ENCODE peak calls at places on chromosomes 3 and 15, in four cellular contexts. One of them, this sample, is unnamed.

GRCh38 chr3:67382551-67382950 is 271.9 kb downstream of the SUCLG2 start:
- DNase-seq in K562: no peak
- DNase-seq in GM12878: no peak
- DNase-seq in HepG2: no peak
- DNase-seq in this sample: no peak

GRCh38 chr3:100634493-100635272 is 25.3 kb downstream of the ADGRG7 start:
- DNase-seq in K562: no peak
- DNase-seq in GM12878: peak; percentile 31
- DNase-seq in HepG2: peak; percentile 38
- DNase-seq in this sample: no peak

GRCh38 chr3:11140054-11140712 is 14.1 kb upstream of the HRH1 start:
- DNase-seq in K562: no peak
- DNase-seq in GM12878: peak; percentile 61
- DNase-seq in HepG2: no peak
- DNase-seq in this sample: no peak

GRCh38 chr3:31240466-31240865 is 292.3 kb upstream of the STT3B start:
- DNase-seq in K562: no peak
- DNase-seq in GM12878: no peak
- DNase-seq in HepG2: no peak
- DNase-seq in this sample: no peak

GRCh38 chr3:127419140-127419539 is 131.3 kb upstream of the PRR20G start:
- DNase-seq in K562: no peak
- DNase-seq in GM12878: no peak
- DNase-seq in HepG2: no peak
- DNase-seq in this sample: no peak

GRCh38 chr3:99131876-99132275 is 230.4 kb upstream of the DCBLD2 start:
- DNase-seq in K562: no peak
- DNase-seq in GM12878: no peak
- DNase-seq in HepG2: no peak
- DNase-seq in this sample: no peak

GRCh38 chr3:58564456-58565160 is 12.6 kb downstream of the FAM107A start:
- DNase-seq in K562: no peak
- DNase-seq in GM12878: no peak
- DNase-seq in HepG2: peak; percentile 18
- DNase-seq in this sample: no peak

GRCh38 chr3:75001330-75001729 is 386.9 kb upstream of the CNTN3 start:
- DNase-seq in K562: no peak
- DNase-seq in GM12878: no peak
- DNase-seq in HepG2: peak; percentile 1
- DNase-seq in this sample: no peak

GRCh38 chr3:194852836-194853508 is 167.3 kb downstream of the FAM43A start:
- DNase-seq in K562: no peak
- DNase-seq in GM12878: no peak
- DNase-seq in HepG2: no peak
- DNase-seq in this sample: no peak

GRCh38 chr3:4828279-4829030 is 150.8 kb upstream of the BHLHE40 start:
- DNase-seq in K562: peak; percentile 53
- DNase-seq in GM12878: no peak
- DNase-seq in HepG2: no peak
- DNase-seq in this sample: no peak

GRCh38 chr3:171460226-171461086 is at the start of gene TNIK:
- DNase-seq in K562: peak; percentile 96
- DNase-seq in GM12878: peak; percentile 95
- DNase-seq in HepG2: peak; percentile 15
- DNase-seq in this sample: peak; percentile 82

GRCh38 chr15:28098766-28099554 is at the start of gene OCA2:
- DNase-seq in K562: peak; percentile 98
- DNase-seq in GM12878: no peak
- DNase-seq in HepG2: peak; percentile 51
- DNase-seq in this sample: peak; percentile 79
- TF ChIP-seq TARDBP in K562: no peak
- TF ChIP-seq TARDBP in GM12878: no peak
- TF ChIP-seq TARDBP in HepG2: no peak
- TF ChIP-seq TARDBP in this sample: no peak

GRCh38 chr3:129002573-129003569 is 1.8 kb downstream of the EFCC1 start:
- DNase-seq in K562: no peak
- DNase-seq in GM12878: no peak
- DNase-seq in HepG2: no peak
- DNase-seq in this sample: no peak

GRCh38 chr3:128999104-128999503 is 2.0 kb upstream of the EFCC1 start:
- DNase-seq in K562: no peak
- DNase-seq in GM12878: no peak
- DNase-seq in HepG2: peak; percentile 27
- DNase-seq in this sample: no peak

GRCh38 chr3:129001817-129002572 is 891 bp downstream of the EFCC1 start:
- DNase-seq in K562: no peak
- DNase-seq in GM12878: no peak
- DNase-seq in HepG2: no peak
- DNase-seq in this sample: peak; percentile 51

GRCh38 chr3:129000742-129001100 is 383 bp upstream of the EFCC1 start:
- DNase-seq in K562: no peak
- DNase-seq in GM12878: no peak
- DNase-seq in HepG2: no peak
- DNase-seq in this sample: no peak

GRCh38 chr3:129001101-129001816 is at the start of gene EFCC1:
- DNase-seq in K562: peak; percentile 47
- DNase-seq in GM12878: no peak
- DNase-seq in HepG2: no peak
- DNase-seq in this sample: no peak
- TF ChIP-seq TARDBP in K562: no peak
- TF ChIP-seq TARDBP in GM12878: no peak
- TF ChIP-seq TARDBP in HepG2: no peak
- TF ChIP-seq TARDBP in this sample: no peak

GRCh38 chr3:105758451-105758850 is 110.4 kb downstream of the CBLB start:
- DNase-seq in K562: no peak
- DNase-seq in GM12878: no peak
- DNase-seq in HepG2: no peak
- DNase-seq in this sample: no peak
- TF ChIP-seq TARDBP in K562: no peak
- TF ChIP-seq TARDBP in GM12878: no peak
- TF ChIP-seq TARDBP in HepG2: no peak
- TF ChIP-seq TARDBP in this sample: no peak

GRCh38 chr3:187020376-187020775 is 90.0 kb downstream of the ST6GAL1 start:
- DNase-seq in K562: no peak
- DNase-seq in GM12878: no peak
- DNase-seq in HepG2: no peak
- DNase-seq in this sample: no peak

GRCh38 chr3:187019542-187020072 is 89.3 kb downstream of the ST6GAL1 start:
- DNase-seq in K562: peak; percentile 18
- DNase-seq in GM12878: no peak
- DNase-seq in HepG2: peak; percentile 9
- DNase-seq in this sample: no peak

GRCh38 chr3:187024561-187025226 is 94.4 kb downstream of the ST6GAL1 start:
- DNase-seq in K562: no peak
- DNase-seq in GM12878: no peak
- DNase-seq in HepG2: no peak
- DNase-seq in this sample: no peak

GRCh38 chr3:187022403-187023029 is 92.2 kb downstream of the ST6GAL1 start:
- DNase-seq in K562: peak; percentile 86
- DNase-seq in GM12878: no peak
- DNase-seq in HepG2: no peak
- DNase-seq in this sample: no peak

GRCh38 chr3:187021748-187022402 is 91.5 kb downstream of the ST6GAL1 start:
- DNase-seq in K562: no peak
- DNase-seq in GM12878: peak; percentile 85
- DNase-seq in HepG2: no peak
- DNase-seq in this sample: no peak
- TF ChIP-seq TARDBP in K562: no peak
- TF ChIP-seq TARDBP in GM12878: no peak
- TF ChIP-seq TARDBP in HepG2: no peak
- TF ChIP-seq TARDBP in this sample: no peak

DNA sequence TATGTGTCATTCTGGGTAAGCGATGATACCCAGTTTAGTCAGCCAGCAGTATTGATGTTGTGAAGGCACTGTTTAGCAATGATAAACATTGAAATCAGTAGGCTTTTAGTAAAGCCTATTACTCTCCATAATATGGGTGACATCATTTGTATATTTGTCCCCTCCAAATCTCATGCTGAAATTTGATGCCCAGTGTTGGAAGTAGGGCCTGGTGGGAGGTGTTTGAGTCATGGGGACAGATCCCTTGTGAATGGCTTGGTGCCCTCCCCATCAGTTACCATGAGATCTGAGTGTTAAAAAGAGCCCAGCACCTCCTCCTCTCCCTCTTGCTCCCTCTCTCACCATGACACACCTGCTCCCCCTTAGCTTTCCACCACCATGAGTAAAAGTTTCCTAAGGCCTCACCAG is 31.4 kb upstream of the FAN1 start:
- DNase-seq in K562: no peak
- DNase-seq in GM12878: no peak
- DNase-seq in HepG2: no peak
- DNase-seq in this sample: no peak
- TF ChIP-seq TARDBP in K562: no peak
- TF ChIP-seq TARDBP in GM12878: no peak
- TF ChIP-seq TARDBP in HepG2: no peak
- TF ChIP-seq TARDBP in this sample: no peak

GRCh38 chr3:12751548-12751947 is 7.5 kb downstream of the TMEM40 start:
- DNase-seq in K562: no peak
- DNase-seq in GM12878: no peak
- DNase-seq in HepG2: peak; percentile 10
- DNase-seq in this sample: no peak
- TF ChIP-seq TARDBP in K562: no peak
- TF ChIP-seq TARDBP in GM12878: no peak
- TF ChIP-seq TARDBP in HepG2: no peak
- TF ChIP-seq TARDBP in this sample: no peak

This sample was measured in HEK293T.